ENCODE peak calls at places on chromosome 6, in five cellular contexts. E, M, K, D and C are unnamed samples.

GRCh38 chr6:72783667-72784066 is 161.8 kb downstream of the KCNQ5 start:
- DNase-seq in E (no peak), M (no peak), K (no peak), D (no peak), C (no peak)

GRCh38 chr6:36033935-36034334 is 6.3 kb downstream of the MAPK14 start:
- DNase-seq in E (no peak), M (no peak), K (peak), D (no peak), C (no peak)

GRCh38 chr6:37572340-37572739 is 72.6 kb upstream of the CCDC167 start:
- DNase-seq in E (no peak), M (no peak), K (no peak), D (no peak), C (no peak)

GRCh38 chr6:117028256-117028655 is 151.2 kb downstream of the RFX6 start:
- DNase-seq in E (no peak), M (no peak), K (no peak), D (no peak), C (no peak)

GRCh38 chr6:154480144-154480639 is 30.3 kb downstream of the CNKSR3 start:
- DNase-seq in E (no peak), M (no peak), K (no peak), D (no peak), C (no peak)

GRCh38 chr6:156969233-156969632 is 192.1 kb downstream of the ARID1B start:
- DNase-seq in E (no peak), M (no peak), K (no peak), D (no peak), C (no peak)

GRCh38 chr6:90319979-90320667 is 23.5 kb upstream of the BACH2 start:
- DNase-seq in E (no peak), M (no peak), K (no peak), D (no peak), C (no peak)

GRCh38 chr6:1388927-1389790 is at the start of gene FOXF2:
- DNase-seq in E (no peak), M (peak), K (no peak), D (no peak), C (no peak)

GRCh38 chr6:26520088-26520839 is 17.9 kb upstream of the HMGN4 start:
- DNase-seq in E (peak), M (peak), K (no peak), D (no peak), C (peak)

GRCh38 chr6:139231206-139231605 is 60.6 kb downstream of the TXLNB start:
- DNase-seq in E (no peak), M (no peak), K (no peak), D (no peak), C (no peak)

GRCh38 chr6:53294095-53294494 is 54.7 kb downstream of the ELOVL5 start:
- DNase-seq in E (no peak), M (peak), K (peak), D (no peak), C (peak)

GRCh38 chr6:66771626-66772025 is 1064.6 kb upstream of the EYS start:
- DNase-seq in E (no peak), M (no peak), K (no peak), D (no peak), C (no peak)

GRCh38 chr6:128630213-128630612 is 109.8 kb upstream of the PTPRK start:
- DNase-seq in E (no peak), M (no peak), K (no peak), D (no peak), C (no peak)

GRCh38 chr6:98980814-98981213 is 33.1 kb upstream of the FBXL4 start:
- DNase-seq in E (no peak), M (no peak), K (no peak), D (no peak), C (no peak)

GRCh38 chr6:20487669-20488375 is 46.4 kb upstream of the CDKAL1 start:
- DNase-seq in E (no peak), M (no peak), K (no peak), D (no peak), C (no peak)

GRCh38 chr6:53573299-53573698 is 28.4 kb upstream of the GCLC start:
- DNase-seq in E (no peak), M (no peak), K (no peak), D (no peak), C (no peak)

GRCh38 chr6:122778334-122778733 is 1.2 kb upstream of the FABP7 start:
- DNase-seq in E (no peak), M (no peak), K (no peak), D (no peak), C (no peak)